ENCODE peak calls at places on chromosomes 4 and X, in five cellular contexts. K is astrocyte, H is prostate gland, Q is SK-N-SH, P is astrocyte of the spinal cord. E is an unnamed sample.

GRCh38 chr4:124253080-124253479 is 459.5 kb downstream of the ANKRD50 start:
- DNase-seq in Q (no peak), K (no peak), P (no peak), H (no peak), E (no peak)

GRCh38 chrX:8748855-8749254 is 16.9 kb upstream of the ANOS1 start:
- DNase-seq in P (peak; percentile 42), H (no peak), K (no peak), Q (peak; percentile 47), E (no peak)

GRCh38 chr4:37101196-37101595 is 143.3 kb upstream of the NWD2 start:
- DNase-seq in P (no peak), H (no peak), Q (no peak), K (no peak), E (no peak)

GRCh38 chrX:70436380-70436779 is 8.3 kb upstream of the DLG3 start:
- DNase-seq in Q (peak; percentile 37), P (no peak), K (no peak), H (no peak), E (no peak)

GRCh38 chrX:41010188-41010846 is 74.9 kb upstream of the USP9X start:
- DNase-seq in Q (peak; percentile 65), K (peak; percentile 89), H (peak; percentile 70), P (peak; percentile 86), E (peak; percentile 77)

GRCh38 chr4:83964996-83965541 is 429.2 kb downstream of the GPAT3 start:
- DNase-seq in Q (no peak), P (peak; percentile 57), K (peak; percentile 61), H (no peak), E (no peak)

GRCh38 chr4:85815796-85816459 is 341.0 kb downstream of the ARHGAP24 start:
- DNase-seq in K (no peak), Q (no peak), P (no peak), H (no peak), E (no peak)

GRCh38 chr4:154073107-154073817 is 284.4 kb upstream of the SFRP2 start:
- DNase-seq in H (no peak), Q (no peak), K (peak; percentile 66), P (peak; percentile 69), E (no peak)

GRCh38 chr4:16663722-16664121 is 234.7 kb downstream of the LDB2 start:
- DNase-seq in H (no peak), P (no peak), K (peak; percentile 43), Q (no peak), E (peak; percentile 29)
- TF ChIP-seq CTCF in H (no peak), P (no peak), K (no peak), Q (no peak), E (no peak)

GRCh38 chrX:101460669-101461068 is 24.6 kb upstream of the ARMCX4 start:
- DNase-seq in P (no peak), H (no peak), K (no peak), Q (no peak), E (no peak)

DNA sequence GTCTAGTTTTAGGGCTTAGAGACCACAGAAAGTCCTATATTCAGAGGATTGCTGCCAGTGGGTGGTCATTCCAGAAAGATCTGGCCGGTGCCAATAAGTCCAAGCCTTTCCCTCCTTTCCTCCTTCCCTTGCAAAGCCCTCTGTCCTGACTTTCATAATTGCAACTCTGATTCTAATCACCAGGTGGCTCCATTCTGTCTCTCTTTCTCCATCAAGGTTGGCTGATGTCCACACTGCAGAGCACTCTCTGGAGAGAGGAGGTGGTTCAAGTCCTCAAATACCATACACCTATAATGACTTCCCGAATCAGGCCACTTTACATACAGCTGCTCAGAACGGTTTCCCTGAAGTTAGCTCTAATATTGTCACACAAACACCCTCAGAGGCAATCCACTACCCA is 22.4 kb upstream of the ARMCX4 start:
- DNase-seq in H (peak; percentile 4), K (no peak), P (peak; percentile 22), Q (peak; percentile 38), E (no peak)
- TF ChIP-seq CTCF in H (no peak), K (peak; percentile 20), P (peak; percentile 42), Q (peak; percentile 53), E (no peak)

GRCh38 chrX:53471346-53471745 is 37.2 kb upstream of the HSD17B10 start:
- DNase-seq in H (no peak), K (no peak), P (no peak), Q (no peak), E (no peak)

GRCh38 chrX:53479295-53479694 is 45.1 kb upstream of the HSD17B10 start:
- DNase-seq in Q (no peak), P (no peak), H (no peak), K (peak; percentile 12), E (no peak)

GRCh38 chrX:53476371-53476770 is 42.2 kb upstream of the HSD17B10 start:
- DNase-seq in P (peak; percentile 15), H (no peak), K (peak; percentile 84), Q (no peak), E (no peak)

GRCh38 chrX:53474707-53475106 is 40.5 kb upstream of the HSD17B10 start:
- DNase-seq in Q (no peak), K (no peak), P (no peak), H (no peak), E (no peak)
- TF ChIP-seq CTCF in Q (no peak), K (no peak), P (no peak), H (no peak), E (no peak)

DNA sequence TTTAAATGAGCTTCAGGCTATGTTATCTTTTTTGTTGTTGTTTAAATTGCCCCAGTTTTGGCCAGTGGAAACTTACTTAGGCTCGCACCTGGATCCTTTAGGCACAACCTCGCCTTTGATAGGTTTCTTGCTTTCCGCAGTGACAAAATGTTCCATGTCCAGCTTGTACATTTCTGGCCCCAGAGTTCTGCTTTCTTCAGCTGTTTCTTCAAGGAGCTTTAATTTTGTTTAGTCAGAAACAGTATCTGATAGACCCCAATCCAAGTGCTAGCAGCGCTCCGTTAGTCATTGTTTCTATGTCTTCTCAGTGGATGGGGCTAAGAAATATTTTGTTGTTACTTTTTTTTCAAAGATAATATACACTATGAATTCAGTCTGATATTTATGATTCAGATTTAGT is 82.8 kb downstream of the STIM2 start:
- DNase-seq in H (no peak), P (no peak), K (no peak), Q (no peak), E (no peak)
- TF ChIP-seq CTCF in H (no peak), P (no peak), K (no peak), Q (no peak), E (no peak)

GRCh38 chr4:182577411-182577810 is 334.2 kb downstream of the TENM3 start:
- DNase-seq in H (no peak), K (peak; percentile 63), P (no peak), Q (no peak), E (no peak)

GRCh38 chr4:182578402-182578801 is 335.2 kb downstream of the TENM3 start:
- DNase-seq in K (peak; percentile 96), H (no peak), P (peak; percentile 60), Q (no peak), E (no peak)

GRCh38 chr4:182576609-182577289 is 333.5 kb downstream of the TENM3 start:
- DNase-seq in P (no peak), Q (no peak), K (peak; percentile 44), H (no peak), E (no peak)

GRCh38 chr4:182575225-182575624 is 332.0 kb downstream of the TENM3 start:
- DNase-seq in H (no peak), P (no peak), Q (peak; percentile 23), K (no peak), E (no peak)

DNA sequence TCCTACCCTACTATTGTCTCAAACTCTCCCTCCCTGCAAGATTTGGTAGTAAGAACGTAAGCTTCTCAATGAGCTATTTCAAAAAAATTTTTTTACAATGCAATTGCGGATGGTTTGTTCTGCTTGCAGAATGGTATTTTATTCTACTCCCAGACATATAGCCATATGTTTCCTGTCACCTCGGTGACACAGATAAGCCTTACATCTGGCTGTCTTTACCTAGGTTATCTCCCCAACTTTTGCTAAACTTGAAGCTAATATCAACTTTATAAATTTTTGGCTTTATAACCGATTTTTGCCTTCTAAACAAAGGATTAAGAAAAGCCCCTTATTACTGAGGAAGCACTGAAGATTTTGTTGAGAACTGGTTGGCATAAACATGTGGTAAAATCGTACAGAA is 331.5 kb downstream of the TENM3 start:
- DNase-seq in Q (peak; percentile 26), P (no peak), H (no peak), K (no peak), E (no peak)
- TF ChIP-seq CTCF in Q (no peak), P (no peak), H (no peak), K (no peak), E (no peak)

DNA sequence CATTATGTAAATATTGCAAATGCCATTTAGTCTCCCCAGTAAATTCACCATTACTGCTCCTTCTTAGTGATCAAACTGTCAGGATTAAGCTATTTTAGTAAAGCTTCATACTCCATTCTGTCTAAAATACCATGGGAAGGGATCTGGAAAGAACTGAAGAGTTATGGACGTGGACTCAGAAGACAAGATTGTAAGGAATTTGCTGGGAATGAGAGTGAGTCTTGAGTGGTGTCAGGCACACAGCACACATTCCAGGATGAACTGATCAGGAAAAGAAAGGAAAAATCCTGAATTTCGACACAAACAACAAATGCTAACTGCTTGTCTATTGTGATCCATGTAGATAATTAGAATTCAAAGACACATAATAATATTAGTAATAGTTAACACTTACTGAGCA is 311.0 kb downstream of the CENPC start:
- DNase-seq in P (peak; percentile 28), Q (no peak), H (no peak), K (peak; percentile 56), E (no peak)
- TF ChIP-seq CTCF in P (no peak), Q (no peak), H (no peak), K (no peak), E (no peak)

GRCh38 chr4:95156452-95156765 is 392.4 kb downstream of the UNC5C start:
- DNase-seq in Q (no peak), H (no peak), P (no peak), K (no peak), E (no peak)
- TF ChIP-seq CTCF in Q (no peak), H (peak; percentile 4), P (no peak), K (no peak), E (no peak)

DNA sequence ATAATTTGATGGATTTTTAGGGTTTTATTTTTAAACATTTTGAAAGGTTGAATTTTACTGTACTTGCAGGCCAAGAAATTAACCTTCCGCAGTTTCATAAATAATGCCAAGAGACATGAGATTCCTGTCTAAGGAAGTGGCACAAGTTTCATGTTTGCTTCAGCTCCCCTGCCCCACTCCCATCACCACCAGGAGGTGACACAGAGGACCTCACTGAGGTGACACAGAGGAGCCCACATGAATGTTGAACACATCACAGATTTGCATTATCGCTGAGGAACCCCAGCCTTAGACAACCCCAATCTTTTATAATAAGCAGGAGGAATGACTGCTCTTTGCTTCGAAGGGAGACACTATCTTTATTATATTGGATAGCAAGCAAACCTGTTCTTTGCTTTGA is 491.4 kb upstream of the ATOH1 start:
- DNase-seq in H (no peak), Q (no peak), K (no peak), P (no peak), E (no peak)
- TF ChIP-seq CTCF in H (no peak), Q (no peak), K (no peak), P (no peak), E (no peak)